ENCODE peak calls at places on chromosomes 16 and 17, in nine cellular contexts. One of them, this sample, is unnamed.

GRCh38 chr17:27206447-27206846 is 87.5 kb upstream of the WSB1 start:
- DNase-seq in suprapubic skin: no peak
- DNase-seq in AG10803: no peak
- DNase-seq in esophagus squamous epithelium: no peak
- DNase-seq in esophagus muscularis mucosa: no peak
- DNase-seq in neural crest cell: no peak
- DNase-seq in OCI-LY7: peak
- DNase-seq in endodermal cell: peak
- DNase-seq in progenitor cell of endocrine pancreas: no peak
- DNase-seq in this sample: no peak

GRCh38 chr17:22301353-22301745 is 609.0 kb downstream of the KCNJ18 start:
- DNase-seq in suprapubic skin: no peak
- DNase-seq in AG10803: no peak
- DNase-seq in esophagus squamous epithelium: no peak
- DNase-seq in esophagus muscularis mucosa: peak
- DNase-seq in neural crest cell: no peak
- DNase-seq in OCI-LY7: no peak
- DNase-seq in endodermal cell: no peak
- DNase-seq in progenitor cell of endocrine pancreas: no peak
- DNase-seq in this sample: no peak

GRCh38 chr16:19582050-19582784 is 26.7 kb downstream of the VPS35L start:
- DNase-seq in suprapubic skin: no peak
- DNase-seq in AG10803: no peak
- DNase-seq in esophagus squamous epithelium: no peak
- DNase-seq in esophagus muscularis mucosa: no peak
- DNase-seq in neural crest cell: no peak
- DNase-seq in OCI-LY7: no peak
- DNase-seq in endodermal cell: no peak
- DNase-seq in progenitor cell of endocrine pancreas: no peak
- DNase-seq in this sample: no peak

GRCh38 chr16:13112639-13113038 is 211.2 kb downstream of the SHISA9 start:
- DNase-seq in suprapubic skin: no peak
- DNase-seq in AG10803: no peak
- DNase-seq in esophagus squamous epithelium: no peak
- DNase-seq in esophagus muscularis mucosa: no peak
- DNase-seq in neural crest cell: no peak
- DNase-seq in OCI-LY7: no peak
- DNase-seq in endodermal cell: no peak
- DNase-seq in progenitor cell of endocrine pancreas: no peak
- DNase-seq in this sample: no peak

GRCh38 chr17:80969030-80969673 is 22.5 kb upstream of the CHMP6 start:
- DNase-seq in suprapubic skin: peak
- DNase-seq in AG10803: no peak
- DNase-seq in esophagus squamous epithelium: no peak
- DNase-seq in esophagus muscularis mucosa: no peak
- DNase-seq in neural crest cell: no peak
- DNase-seq in OCI-LY7: no peak
- DNase-seq in endodermal cell: no peak
- DNase-seq in progenitor cell of endocrine pancreas: no peak
- DNase-seq in this sample: no peak

GRCh38 chr17:59330314-59330942 is 1.0 kb upstream of the YPEL2 start:
- DNase-seq in suprapubic skin: peak
- DNase-seq in AG10803: no peak
- DNase-seq in esophagus squamous epithelium: no peak
- DNase-seq in esophagus muscularis mucosa: no peak
- DNase-seq in neural crest cell: no peak
- DNase-seq in OCI-LY7: no peak
- DNase-seq in endodermal cell: peak
- DNase-seq in progenitor cell of endocrine pancreas: peak
- DNase-seq in this sample: peak

GRCh38 chr17:18262111-18262510 is 1.6 kb downstream of the MIEF2 start:
- DNase-seq in suprapubic skin: no peak
- DNase-seq in AG10803: no peak
- DNase-seq in esophagus squamous epithelium: no peak
- DNase-seq in esophagus muscularis mucosa: no peak
- DNase-seq in neural crest cell: no peak
- DNase-seq in OCI-LY7: no peak
- DNase-seq in endodermal cell: no peak
- DNase-seq in progenitor cell of endocrine pancreas: no peak
- DNase-seq in this sample: no peak

GRCh38 chr16:73390936-73391335 is 343.0 kb upstream of the ZFHX3 start:
- DNase-seq in suprapubic skin: no peak
- DNase-seq in AG10803: peak
- DNase-seq in esophagus squamous epithelium: no peak
- DNase-seq in esophagus muscularis mucosa: no peak
- DNase-seq in neural crest cell: no peak
- DNase-seq in OCI-LY7: no peak
- DNase-seq in endodermal cell: no peak
- DNase-seq in progenitor cell of endocrine pancreas: no peak
- DNase-seq in this sample: no peak

GRCh38 chr17:83160443-83161297 is 81.3 kb downstream of the METRNL start:
- DNase-seq in suprapubic skin: peak
- DNase-seq in AG10803: no peak
- DNase-seq in esophagus squamous epithelium: no peak
- DNase-seq in esophagus muscularis mucosa: peak
- DNase-seq in neural crest cell: no peak
- DNase-seq in OCI-LY7: no peak
- DNase-seq in endodermal cell: peak
- DNase-seq in progenitor cell of endocrine pancreas: peak
- DNase-seq in this sample: peak

GRCh38 chr17:78976907-78977680 is 2.6 kb downstream of the LGALS3BP start:
- DNase-seq in suprapubic skin: no peak
- DNase-seq in AG10803: no peak
- DNase-seq in esophagus squamous epithelium: no peak
- DNase-seq in esophagus muscularis mucosa: no peak
- DNase-seq in neural crest cell: no peak
- DNase-seq in OCI-LY7: no peak
- DNase-seq in endodermal cell: no peak
- DNase-seq in progenitor cell of endocrine pancreas: no peak
- DNase-seq in this sample: no peak

GRCh38 chr17:76540381-76541300 is 797 bp downstream of the PRCD start:
- DNase-seq in suprapubic skin: peak
- DNase-seq in AG10803: peak
- DNase-seq in esophagus squamous epithelium: no peak
- DNase-seq in esophagus muscularis mucosa: peak
- DNase-seq in neural crest cell: peak
- DNase-seq in OCI-LY7: peak
- DNase-seq in endodermal cell: peak
- DNase-seq in progenitor cell of endocrine pancreas: peak
- DNase-seq in this sample: peak
- TF ChIP-seq CTCF in suprapubic skin: no peak
- TF ChIP-seq CTCF in AG10803: peak
- TF ChIP-seq CTCF in esophagus squamous epithelium: no peak
- TF ChIP-seq CTCF in esophagus muscularis mucosa: peak
- TF ChIP-seq CTCF in neural crest cell: peak
- TF ChIP-seq CTCF in OCI-LY7: no peak
- TF ChIP-seq CTCF in endodermal cell: peak
- TF ChIP-seq CTCF in progenitor cell of endocrine pancreas: peak
- TF ChIP-seq CTCF in this sample: no peak

DNA sequence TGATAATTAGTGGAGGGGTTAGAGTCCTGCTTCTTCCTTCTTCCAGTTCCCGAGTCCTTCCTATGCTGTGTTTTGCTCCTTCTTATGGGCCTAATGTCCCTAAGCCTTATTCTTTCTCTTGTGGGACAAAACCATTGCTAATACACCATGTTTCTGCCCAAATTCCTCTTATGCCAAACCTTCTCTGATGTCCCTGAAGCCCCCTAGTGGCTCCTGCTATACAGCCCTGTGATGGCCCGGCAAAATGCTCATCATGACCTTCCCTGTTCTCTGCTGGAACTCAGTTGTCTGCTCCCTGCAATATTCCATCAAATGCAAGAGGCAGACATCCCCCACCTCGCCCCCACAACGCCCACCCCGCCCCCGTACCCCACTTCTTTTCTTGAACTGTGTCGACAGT is 171.6 kb downstream of the CDH11 start:
- DNase-seq in suprapubic skin: no peak
- DNase-seq in AG10803: no peak
- DNase-seq in esophagus squamous epithelium: no peak
- DNase-seq in esophagus muscularis mucosa: no peak
- DNase-seq in neural crest cell: no peak
- DNase-seq in OCI-LY7: no peak
- DNase-seq in endodermal cell: peak
- DNase-seq in progenitor cell of endocrine pancreas: no peak
- DNase-seq in this sample: no peak
- TF ChIP-seq CTCF in suprapubic skin: no peak
- TF ChIP-seq CTCF in AG10803: peak
- TF ChIP-seq CTCF in esophagus squamous epithelium: no peak
- TF ChIP-seq CTCF in esophagus muscularis mucosa: no peak
- TF ChIP-seq CTCF in neural crest cell: no peak
- TF ChIP-seq CTCF in OCI-LY7: peak
- TF ChIP-seq CTCF in endodermal cell: peak
- TF ChIP-seq CTCF in progenitor cell of endocrine pancreas: peak
- TF ChIP-seq CTCF in this sample: no peak

DNA sequence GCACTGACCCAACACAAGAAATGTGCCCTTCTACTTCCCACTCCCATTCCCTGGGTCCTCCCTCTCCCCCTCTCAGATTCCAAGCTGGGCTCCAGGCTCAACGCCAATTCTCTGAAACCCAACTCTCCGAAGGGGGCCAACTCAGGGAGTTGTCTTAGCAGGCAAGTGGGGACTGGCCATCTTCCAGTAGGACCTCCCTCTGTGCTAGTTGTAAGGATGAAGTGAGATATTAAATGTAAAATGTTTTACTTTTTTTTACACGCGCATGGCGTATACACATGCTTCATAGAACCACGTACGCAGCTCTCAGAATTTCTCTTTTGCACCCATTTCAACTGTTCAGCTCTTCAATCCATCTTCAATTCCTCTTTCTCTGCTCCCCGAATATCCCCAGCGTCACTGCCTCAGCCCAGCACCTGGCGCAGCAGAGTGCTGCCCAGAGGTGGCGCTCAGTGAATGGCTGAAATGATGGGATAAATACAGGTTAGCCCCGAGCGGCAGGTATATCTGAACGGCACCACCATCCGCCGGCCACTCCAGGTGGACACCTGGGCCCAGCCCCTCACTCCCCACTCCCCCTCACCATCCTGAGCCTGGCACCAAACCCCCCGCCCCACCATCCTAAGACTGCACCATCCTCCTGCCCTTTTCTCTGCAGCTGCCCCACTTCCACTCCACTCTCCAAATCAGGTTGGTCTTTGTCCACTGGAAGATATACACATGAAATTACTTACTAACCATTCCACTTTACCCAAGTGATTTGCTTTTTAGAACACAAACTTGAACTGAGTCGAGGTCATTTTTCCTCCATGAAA is 43.9 kb upstream of the TNRC6C start:
- DNase-seq in suprapubic skin: no peak
- DNase-seq in AG10803: no peak
- DNase-seq in esophagus squamous epithelium: no peak
- DNase-seq in esophagus muscularis mucosa: no peak
- DNase-seq in neural crest cell: no peak
- DNase-seq in OCI-LY7: peak
- DNase-seq in endodermal cell: peak
- DNase-seq in progenitor cell of endocrine pancreas: no peak
- DNase-seq in this sample: no peak
- TF ChIP-seq CTCF in suprapubic skin: no peak
- TF ChIP-seq CTCF in AG10803: no peak
- TF ChIP-seq CTCF in esophagus squamous epithelium: no peak
- TF ChIP-seq CTCF in esophagus muscularis mucosa: no peak
- TF ChIP-seq CTCF in neural crest cell: no peak
- TF ChIP-seq CTCF in OCI-LY7: peak
- TF ChIP-seq CTCF in endodermal cell: peak
- TF ChIP-seq CTCF in progenitor cell of endocrine pancreas: peak
- TF ChIP-seq CTCF in this sample: no peak

GRCh38 chr17:30805944-30806456 is 18.5 kb downstream of the CRLF3 start:
- DNase-seq in suprapubic skin: no peak
- DNase-seq in AG10803: no peak
- DNase-seq in esophagus squamous epithelium: no peak
- DNase-seq in esophagus muscularis mucosa: no peak
- DNase-seq in neural crest cell: no peak
- DNase-seq in OCI-LY7: no peak
- DNase-seq in endodermal cell: no peak
- DNase-seq in progenitor cell of endocrine pancreas: no peak
- DNase-seq in this sample: no peak
- TF ChIP-seq CTCF in suprapubic skin: no peak
- TF ChIP-seq CTCF in AG10803: peak
- TF ChIP-seq CTCF in esophagus squamous epithelium: no peak
- TF ChIP-seq CTCF in esophagus muscularis mucosa: peak
- TF ChIP-seq CTCF in neural crest cell: peak
- TF ChIP-seq CTCF in OCI-LY7: peak
- TF ChIP-seq CTCF in endodermal cell: peak
- TF ChIP-seq CTCF in progenitor cell of endocrine pancreas: no peak
- TF ChIP-seq CTCF in this sample: no peak

GRCh38 chr17:7014995-7015586 is 2.7 kb downstream of the RNASEK start:
- DNase-seq in suprapubic skin: peak
- DNase-seq in AG10803: peak
- DNase-seq in esophagus squamous epithelium: no peak
- DNase-seq in esophagus muscularis mucosa: no peak
- DNase-seq in neural crest cell: no peak
- DNase-seq in OCI-LY7: peak
- DNase-seq in endodermal cell: no peak
- DNase-seq in progenitor cell of endocrine pancreas: no peak
- DNase-seq in this sample: no peak
- TF ChIP-seq CTCF in suprapubic skin: no peak
- TF ChIP-seq CTCF in AG10803: no peak
- TF ChIP-seq CTCF in esophagus squamous epithelium: no peak
- TF ChIP-seq CTCF in esophagus muscularis mucosa: no peak
- TF ChIP-seq CTCF in neural crest cell: peak
- TF ChIP-seq CTCF in OCI-LY7: no peak
- TF ChIP-seq CTCF in endodermal cell: peak
- TF ChIP-seq CTCF in progenitor cell of endocrine pancreas: peak
- TF ChIP-seq CTCF in this sample: no peak

GRCh38 chr16:29947897-29948296 is 14.0 kb upstream of the TMEM219 start:
- DNase-seq in suprapubic skin: no peak
- DNase-seq in AG10803: no peak
- DNase-seq in esophagus squamous epithelium: no peak
- DNase-seq in esophagus muscularis mucosa: no peak
- DNase-seq in neural crest cell: no peak
- DNase-seq in OCI-LY7: no peak
- DNase-seq in endodermal cell: no peak
- DNase-seq in progenitor cell of endocrine pancreas: no peak
- DNase-seq in this sample: no peak

GRCh38 chr16:29940656-29941055 is 14.6 kb upstream of the KCTD13 start:
- DNase-seq in suprapubic skin: no peak
- DNase-seq in AG10803: no peak
- DNase-seq in esophagus squamous epithelium: no peak
- DNase-seq in esophagus muscularis mucosa: no peak
- DNase-seq in neural crest cell: no peak
- DNase-seq in OCI-LY7: no peak
- DNase-seq in endodermal cell: no peak
- DNase-seq in progenitor cell of endocrine pancreas: no peak
- DNase-seq in this sample: no peak

GRCh38 chr16:29943846-29944669 is 17.8 kb upstream of the TMEM219 start:
- DNase-seq in suprapubic skin: no peak
- DNase-seq in AG10803: peak
- DNase-seq in esophagus squamous epithelium: no peak
- DNase-seq in esophagus muscularis mucosa: no peak
- DNase-seq in neural crest cell: no peak
- DNase-seq in OCI-LY7: no peak
- DNase-seq in endodermal cell: peak
- DNase-seq in progenitor cell of endocrine pancreas: no peak
- DNase-seq in this sample: peak
- TF ChIP-seq CTCF in suprapubic skin: no peak
- TF ChIP-seq CTCF in AG10803: peak
- TF ChIP-seq CTCF in esophagus squamous epithelium: no peak
- TF ChIP-seq CTCF in esophagus muscularis mucosa: peak
- TF ChIP-seq CTCF in neural crest cell: no peak
- TF ChIP-seq CTCF in OCI-LY7: peak
- TF ChIP-seq CTCF in endodermal cell: peak
- TF ChIP-seq CTCF in progenitor cell of endocrine pancreas: peak
- TF ChIP-seq CTCF in this sample: no peak